ENCODE peak calls at places on chromosomes 1 and 21, in four cellular contexts. Z is spleen, U is foreskin fibroblast, S is thyroid gland. C is an unnamed sample.

GRCh38 chr21:34775793-34776192 is 107.0 kb downstream of the CLIC6 start:
- DNase-seq in S (no peak), U (no peak), Z (no peak), C (no peak)

GRCh38 chr1:209569445-209570207 is 13.9 kb upstream of the CAMK1G start:
- DNase-seq in U (peak), Z (peak), S (peak), C (peak)

GRCh38 chr21:27047331-27048314 is 80.7 kb upstream of the ADAMTS5 start:
- DNase-seq in S (no peak), Z (no peak), U (peak), C (no peak)

GRCh38 chr1:92599184-92599583 is 112.5 kb upstream of the GFI1 start:
- DNase-seq in U (no peak), Z (no peak), S (no peak), C (no peak)

GRCh38 chr1:8523641-8524206 is 205.8 kb downstream of the SLC45A1 start:
- DNase-seq in S (no peak), U (no peak), Z (no peak), C (no peak)

GRCh38 chr1:84260852-84261518 is 40.5 kb upstream of the SAMD13 start:
- DNase-seq in Z (no peak), S (no peak), U (no peak), C (no peak)

GRCh38 chr21:45940621-45941337 is 40.8 kb upstream of the COL6A1 start:
- DNase-seq in Z (peak), S (no peak), U (no peak), C (no peak)

GRCh38 chr21:36791695-36792451 is 93.0 kb downstream of the SIM2 start:
- DNase-seq in U (no peak), Z (no peak), S (no peak), C (no peak)

GRCh38 chr1:183914283-183914682 is 109.4 kb downstream of the RGL1 start:
- DNase-seq in Z (no peak), U (peak), S (no peak), C (no peak)

GRCh38 chr1:246680180-246680579 is 44.0 kb upstream of the SCCPDH start:
- DNase-seq in S (no peak), U (peak), Z (no peak), C (no peak)

GRCh38 chr1:53585565-53585964 is 126.4 kb downstream of the DMRTB1 start:
- DNase-seq in S (no peak), U (no peak), Z (peak), C (no peak)

GRCh38 chr1:90761156-90761555 is 44.1 kb upstream of the BARHL2 start:
- DNase-seq in S (no peak), Z (no peak), U (no peak), C (no peak)

GRCh38 chr1:151512326-151512725 is 1.1 kb downstream of the CGN start:
- DNase-seq in U (no peak), Z (no peak), S (no peak), C (no peak)
- H3K4me3 ChIP-seq in U (no peak), Z (peak), S (no peak), C (peak)

GRCh38 chr1:65310078-65310587 is 790 bp downstream of the DNAJC6 start:
- DNase-seq in U (no peak), S (no peak), Z (no peak), C (no peak)
- H3K4me3 ChIP-seq in U (peak), S (no peak), Z (peak), C (peak)

DNA sequence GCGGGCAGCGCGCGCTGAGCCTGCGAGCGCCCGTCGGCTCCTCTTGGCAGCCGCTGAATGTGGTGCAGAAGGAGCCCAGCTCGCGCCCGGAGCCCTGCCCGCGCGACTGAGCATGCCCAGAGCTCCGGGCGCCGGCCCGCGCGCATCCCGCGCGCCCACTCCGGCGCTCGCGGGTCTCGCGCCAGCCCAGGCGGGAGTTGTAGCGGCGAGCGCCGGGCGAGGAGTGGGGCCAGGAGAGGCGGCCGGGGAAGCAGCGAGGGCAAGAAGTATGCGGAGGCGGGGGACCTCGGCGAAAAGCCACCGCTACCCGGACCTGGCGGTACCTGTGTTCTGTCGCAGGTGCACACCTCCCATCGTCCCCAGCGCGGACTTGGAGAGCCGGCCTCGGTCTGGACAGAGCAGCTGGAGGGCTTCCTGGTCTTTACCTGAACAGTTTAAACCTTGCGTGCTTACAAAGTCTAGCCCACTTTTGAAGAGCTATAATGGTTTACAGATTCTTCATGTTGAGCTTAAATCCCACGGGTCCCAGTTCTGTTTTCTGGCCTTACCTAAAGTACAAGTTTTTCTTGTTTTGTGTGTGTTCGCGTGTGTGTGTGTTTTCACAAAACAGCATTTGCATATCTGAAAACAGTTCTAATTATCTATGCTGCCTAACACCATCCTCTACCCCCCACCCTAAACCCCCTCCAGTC is at the start of gene DDAH1:
- DNase-seq in S (peak), U (peak), Z (peak), C (peak)
- H3K4me3 ChIP-seq in S (peak), U (peak), Z (peak), C (peak)

GRCh38 chr1:2248127-2248826 is 20.2 kb downstream of the SKI start:
- DNase-seq in Z (peak), U (no peak), S (peak), C (no peak)
- H3K4me3 ChIP-seq in Z (no peak), U (no peak), S (no peak), C (no peak)

DNA sequence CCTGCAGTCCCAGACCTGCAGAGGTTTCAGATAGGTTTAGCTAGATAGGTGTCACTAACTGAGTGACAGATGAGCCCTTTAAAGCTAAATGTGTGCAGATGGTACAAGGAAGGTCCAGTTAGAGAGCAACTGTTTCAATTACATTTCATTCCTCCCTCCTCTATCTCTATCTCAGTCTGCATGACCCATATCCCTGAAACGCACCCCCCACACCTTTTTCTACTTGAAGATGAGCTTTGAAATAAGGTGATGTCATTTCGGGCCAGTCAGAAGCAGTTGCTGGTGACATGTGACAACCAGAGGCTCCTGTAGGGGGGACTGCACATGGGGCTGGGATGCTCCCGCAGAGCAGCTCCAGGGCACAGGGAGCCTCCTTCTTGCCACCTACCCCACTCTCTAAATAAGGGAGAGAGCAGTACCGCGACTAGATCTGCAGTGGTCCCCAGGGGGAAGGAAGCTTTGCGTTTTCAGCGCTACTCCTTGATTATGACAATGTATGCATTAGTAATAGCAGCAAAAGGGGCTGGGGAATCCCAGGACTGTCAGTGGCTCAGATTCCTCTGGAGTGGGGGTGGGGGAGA is 4.3 kb downstream of the ATP8B2 start:
- DNase-seq in U (no peak), Z (no peak), S (no peak), C (peak)
- H3K4me3 ChIP-seq in U (peak), Z (peak), S (no peak), C (peak)

DNA sequence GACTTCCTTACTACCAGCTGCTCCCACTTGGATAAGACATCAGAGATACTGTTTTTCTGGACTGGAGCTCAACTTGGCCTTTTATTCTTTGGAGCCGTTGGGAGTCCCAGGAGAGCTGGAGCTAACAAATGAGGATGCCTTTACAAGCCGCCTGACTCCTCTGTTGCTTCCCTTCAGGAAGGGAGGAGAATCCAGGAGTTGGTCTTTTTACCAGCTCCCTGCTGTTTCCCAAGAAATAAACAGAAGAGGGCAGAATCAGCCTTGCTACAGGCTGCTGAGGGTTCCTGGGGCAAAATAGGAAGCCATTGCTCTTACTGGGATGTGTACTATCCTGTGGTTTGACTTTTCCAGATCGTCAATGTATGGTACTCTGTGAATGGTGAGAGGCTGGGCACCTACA is 1.5 kb downstream of the EIF3I start:
- DNase-seq in S (no peak), Z (no peak), U (no peak), C (no peak)
- H3K4me3 ChIP-seq in S (no peak), Z (no peak), U (no peak), C (no peak)

GRCh38 chr1:181014431-181015257 is 8.0 kb downstream of the STX6 start:
- DNase-seq in U (no peak), Z (no peak), S (no peak), C (no peak)

GRCh38 chr1:181015258-181015630 is 7.4 kb downstream of the STX6 start:
- DNase-seq in U (no peak), S (no peak), Z (no peak), C (no peak)

GRCh38 chr1:181011301-181012202 is 11.1 kb downstream of the STX6 start:
- DNase-seq in S (peak), Z (no peak), U (no peak), C (no peak)

GRCh38 chr1:181012203-181012520 is 10.5 kb downstream of the STX6 start:
- DNase-seq in S (no peak), Z (no peak), U (no peak), C (no peak)

GRCh38 chr1:181013144-181013543 is 9.5 kb downstream of the STX6 start:
- DNase-seq in U (no peak), Z (no peak), S (no peak), C (no peak)
- H3K4me3 ChIP-seq in U (no peak), Z (no peak), S (no peak), C (no peak)

DNA sequence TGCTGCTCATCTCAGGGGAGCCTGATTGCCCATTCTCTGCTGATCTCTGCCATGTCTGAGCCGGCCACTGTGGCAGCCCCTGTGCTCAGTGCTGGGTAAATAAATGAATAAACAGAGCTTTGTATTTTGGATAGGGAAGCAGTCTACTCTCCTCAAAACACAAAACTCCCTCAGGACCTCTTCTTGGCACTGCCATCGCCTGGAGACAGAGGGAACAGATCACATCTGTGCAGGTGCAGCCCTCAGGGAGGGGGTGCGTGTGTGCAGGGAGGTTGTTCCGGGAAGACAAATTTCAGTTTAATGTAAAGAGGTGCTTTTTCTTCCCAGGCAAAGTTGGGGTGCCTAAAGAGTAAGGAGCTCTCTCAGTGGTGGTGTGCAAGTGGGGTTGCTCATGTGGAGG is 7.7 kb upstream of the FAM167B start:
- DNase-seq in S (peak), U (no peak), Z (no peak), C (peak)
- H3K4me3 ChIP-seq in S (no peak), U (no peak), Z (no peak), C (no peak)

DNA sequence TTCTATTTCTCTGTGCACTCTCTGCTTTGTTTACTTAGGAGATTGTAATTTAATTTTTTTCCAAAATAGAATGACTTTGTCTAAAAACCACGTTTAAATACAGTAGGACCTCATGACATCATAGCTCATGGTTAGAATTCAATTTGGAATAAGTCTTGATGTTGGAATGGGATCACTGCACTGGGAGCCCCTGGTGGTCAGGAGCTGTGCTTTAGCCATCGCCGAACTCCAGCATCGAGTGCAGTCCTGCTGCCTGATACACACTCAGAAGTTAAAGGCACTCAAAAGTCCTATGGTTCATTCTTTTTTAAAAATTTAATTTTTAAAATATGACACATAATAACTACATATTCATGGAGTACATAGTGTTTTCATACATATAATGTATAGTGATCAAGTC is 75.1 kb downstream of the TEX35 start:
- DNase-seq in Z (no peak), U (no peak), S (no peak), C (no peak)
- H3K4me3 ChIP-seq in Z (no peak), U (no peak), S (no peak), C (no peak)

DNA sequence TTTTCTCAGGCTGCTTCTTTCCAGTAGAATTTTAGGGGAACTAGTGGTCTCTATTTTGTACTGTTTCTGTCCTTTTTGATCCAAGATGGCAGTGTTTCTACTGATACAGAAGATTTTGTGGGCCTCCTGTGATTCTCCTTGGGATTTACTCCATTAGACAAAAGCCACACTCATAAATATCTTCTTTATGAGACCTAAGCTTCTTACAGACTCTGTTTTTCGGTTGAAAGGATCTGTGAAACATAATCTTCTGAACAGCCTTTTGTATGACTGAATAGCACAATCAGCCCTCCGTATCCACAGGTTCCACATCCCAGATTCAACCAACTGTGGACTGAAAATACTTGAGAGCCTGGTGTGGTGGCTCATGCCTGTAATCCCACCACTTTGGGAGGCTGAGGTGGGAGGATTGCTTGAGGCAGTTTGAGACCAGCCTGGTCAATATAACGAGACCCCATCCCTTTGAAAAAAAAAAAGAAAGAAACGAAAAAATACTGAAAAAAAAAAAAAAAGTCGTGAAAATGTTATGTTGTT is 10.8 kb upstream of the PSMD4 start:
- DNase-seq in Z (no peak), S (no peak), U (no peak), C (no peak)
- H3K4me3 ChIP-seq in Z (no peak), S (no peak), U (no peak), C (no peak)

C was measured in testis.